ENCODE peak calls at places on chromosomes 7 and 10, in seven cellular contexts. Z is astrocyte of the spinal cord, L is heart right ventricle, D is endothelial cell, H is cardiac fibroblast, E is brain microvascular endothelial cell, M is choroid plexus epithelial cell. V is an unnamed sample.

GRCh38 chr10:3149918-3150317 is 22.7 kb downstream of the PITRM1 start:
- DNase-seq in Z (no peak), L (no peak), D (no peak), H (no peak), E (no peak), M (no peak), V (no peak)

GRCh38 chr7:17298840-17299476 is 506 bp downstream of the AHR start:
- DNase-seq in Z (peak), L (peak), D (peak), H (peak), E (no peak), M (no peak), V (peak)

GRCh38 chr10:56139405-56139804 is 221.7 kb downstream of the ZWINT start:
- DNase-seq in Z (no peak), L (no peak), D (no peak), H (no peak), E (no peak), M (no peak), V (no peak)

GRCh38 chr10:78435484-78436222 is 402.0 kb downstream of the RPS24 start:
- DNase-seq in Z (no peak), L (no peak), D (no peak), H (no peak), E (no peak), M (no peak), V (no peak)

GRCh38 chr10:78537018-78537417 is 503.4 kb downstream of the RPS24 start:
- DNase-seq in Z (no peak), L (no peak), D (no peak), H (no peak), E (no peak), M (no peak), V (no peak)

GRCh38 chr7:157139142-157140117 is 704 bp downstream of the UBE3C start:
- DNase-seq in Z (peak), L (peak), D (peak), H (peak), E (peak), M (peak), V (peak)

GRCh38 chr10:43679509-43679908 is 30.8 kb upstream of the ZNF32 start:
- DNase-seq in Z (no peak), L (peak), D (no peak), H (peak), E (no peak), M (no peak), V (no peak)

GRCh38 chr7:148815612-148816011 is 68.5 kb downstream of the EZH2 start:
- DNase-seq in Z (no peak), L (no peak), D (no peak), H (no peak), E (no peak), M (no peak), V (no peak)

GRCh38 chr10:24209946-24210491 is 1.1 kb downstream of the KIAA1217 start:
- DNase-seq in Z (peak), L (peak), D (no peak), H (peak), E (peak), M (peak), V (peak)

GRCh38 chr7:149846436-149847046 is 8.4 kb downstream of the ZNF862 start:
- DNase-seq in Z (no peak), L (no peak), D (no peak), H (no peak), E (no peak), M (no peak), V (no peak)

GRCh38 chr10:91528080-91528479 is 104.8 kb downstream of the PPP1R3C start:
- DNase-seq in Z (no peak), L (no peak), D (no peak), H (no peak), E (no peak), M (no peak), V (no peak)

GRCh38 chr7:96321041-96321669 is 743 bp downstream of the SLC25A13 start:
- DNase-seq in Z (peak), L (peak), D (peak), H (peak), E (peak), M (peak), V (peak)

GRCh38 chr10:132899751-132900065 is 42.7 kb downstream of the CFAP46 start:
- DNase-seq in Z (no peak), L (no peak), D (no peak), H (no peak), E (no peak), M (no peak), V (no peak)

GRCh38 chr7:69967152-69967591 is 368.9 kb downstream of the AUTS2 start:
- DNase-seq in Z (no peak), L (peak), D (peak), H (peak), E (no peak), M (no peak), V (no peak)

GRCh38 chr7:27661776-27662489 is 750 bp downstream of the HIBADH start:
- DNase-seq in Z (peak), L (no peak), D (no peak), H (peak), E (no peak), M (peak), V (peak)

GRCh38 chr7:142956951-142957623 is 5.1 kb downstream of the KEL start:
- DNase-seq in Z (no peak), L (no peak), D (no peak), H (peak), E (peak), M (no peak), V (peak)

GRCh38 chr7:153943428-153944370 is 108.5 kb upstream of the DPP6 start:
- DNase-seq in Z (no peak), L (no peak), D (no peak), H (no peak), E (no peak), M (no peak), V (no peak)

GRCh38 chr10:103041391-103041790 is 123.3 kb downstream of the CNNM2 start:
- DNase-seq in Z (no peak), L (no peak), D (no peak), H (no peak), E (no peak), M (no peak), V (no peak)

GRCh38 chr7:17090751-17091150 is 207.7 kb upstream of the AHR start:
- DNase-seq in Z (peak), L (no peak), D (no peak), H (peak), E (peak), M (peak), V (no peak)

GRCh38 chr7:140972876-140973829 is 41.6 kb downstream of the MRPS33 start:
- DNase-seq in Z (no peak), L (no peak), D (no peak), H (no peak), E (no peak), M (no peak), V (no peak)

GRCh38 chr7:41708621-41709358 is 5.9 kb upstream of the INHBA start:
- DNase-seq in Z (no peak), L (no peak), D (no peak), H (no peak), E (no peak), M (no peak), V (no peak)

GRCh38 chr10:21329995-21330627 is 195.4 kb downstream of the SKIDA1 start:
- DNase-seq in Z (peak), L (peak), D (no peak), H (peak), E (peak), M (peak), V (peak)

GRCh38 chr7:31101544-31101943 is 49.4 kb downstream of the ADCYAP1R1 start:
- DNase-seq in Z (no peak), L (no peak), D (no peak), H (no peak), E (no peak), M (no peak), V (no peak)

GRCh38 chr10:80320377-80320776 is 30.9 kb upstream of the MAT1A start:
- DNase-seq in Z (no peak), L (no peak), D (no peak), H (no peak), E (no peak), M (no peak), V (no peak)

GRCh38 chr10:80319725-80320290 is 30.4 kb upstream of the MAT1A start:
- DNase-seq in Z (no peak), L (no peak), D (no peak), H (no peak), E (no peak), M (no peak), V (no peak)

GRCh38 chr10:80321183-80321582 is 31.7 kb upstream of the MAT1A start:
- DNase-seq in Z (no peak), L (no peak), D (no peak), H (no peak), E (no peak), M (no peak), V (no peak)

GRCh38 chr10:80318742-80319141 is 29.3 kb upstream of the MAT1A start:
- DNase-seq in Z (no peak), L (no peak), D (no peak), H (no peak), E (no peak), M (no peak), V (no peak)

DNA sequence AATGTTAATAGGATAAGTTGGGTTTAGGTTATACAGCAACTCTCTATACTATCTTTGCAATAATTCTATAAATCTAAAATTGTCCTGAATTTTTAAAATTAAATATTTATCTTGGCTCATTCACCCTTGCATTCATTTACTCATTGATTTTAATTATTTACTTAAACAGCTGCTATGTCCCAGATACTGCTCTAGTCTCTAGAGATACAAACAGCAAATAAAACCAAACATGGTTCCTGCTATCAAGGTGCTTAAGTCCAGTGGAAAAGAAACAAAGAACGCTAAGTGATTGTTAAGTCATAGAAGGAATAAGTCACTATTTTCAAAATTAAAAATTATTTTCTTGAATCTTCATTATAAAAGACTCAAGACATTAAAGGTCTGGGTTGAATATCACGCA is 29.9 kb upstream of the MAT1A start:
- DNase-seq in Z (no peak), L (no peak), D (no peak), H (no peak), E (no peak), M (no peak), V (no peak)
- TF ChIP-seq CTCF in Z (no peak), L (no peak), D (no peak), H (no peak), E (no peak), M (no peak), V (no peak)

GRCh38 chr10:26628395-26628794 is 69.1 kb upstream of the PDSS1 start:
- DNase-seq in Z (no peak), L (no peak), D (no peak), H (no peak), E (no peak), M (no peak), V (no peak)

GRCh38 chr10:26622891-26623290 is 74.6 kb upstream of the PDSS1 start:
- DNase-seq in Z (no peak), L (no peak), D (no peak), H (no peak), E (no peak), M (no peak), V (no peak)

GRCh38 chr10:26626066-26626465 is 71.4 kb upstream of the PDSS1 start:
- DNase-seq in Z (no peak), L (no peak), D (no peak), H (no peak), E (no peak), M (no peak), V (no peak)

GRCh38 chr10:26624017-26624416 is 73.5 kb upstream of the PDSS1 start:
- DNase-seq in Z (no peak), L (no peak), D (no peak), H (no peak), E (no peak), M (no peak), V (no peak)

DNA sequence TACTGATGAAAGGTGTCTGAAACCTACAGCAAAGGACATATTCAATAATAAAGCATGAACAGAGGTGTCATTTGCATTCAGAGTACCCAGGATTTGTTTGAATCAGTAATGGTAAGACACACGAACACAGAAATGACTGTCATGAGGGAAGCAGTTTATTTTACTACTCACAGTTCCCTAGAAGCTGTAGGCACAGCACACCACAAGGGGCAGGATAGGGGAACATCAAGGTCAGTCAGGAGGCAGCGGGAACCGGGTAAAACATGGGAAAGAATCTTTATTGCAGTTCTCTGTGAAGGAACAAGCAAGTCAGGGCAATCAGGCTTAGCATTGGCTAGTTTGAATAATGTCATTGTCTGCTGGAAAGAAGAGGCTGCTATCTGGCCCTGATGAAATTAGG is 70.2 kb upstream of the PDSS1 start:
- DNase-seq in Z (no peak), L (no peak), D (no peak), H (no peak), E (no peak), M (no peak), V (no peak)
- TF ChIP-seq CTCF in Z (no peak), L (peak), D (no peak), H (no peak), E (peak), M (no peak), V (no peak)

GRCh38 chr10:4633776-4634175 is 192.2 kb upstream of the AKR1E2 start:
- DNase-seq in Z (no peak), L (no peak), D (no peak), H (no peak), E (no peak), M (no peak), V (no peak)

GRCh38 chr10:4635883-4636282 is 190.1 kb upstream of the AKR1E2 start:
- DNase-seq in Z (no peak), L (no peak), D (no peak), H (no peak), E (no peak), M (no peak), V (no peak)

GRCh38 chr10:4633186-4633585 is 192.8 kb upstream of the AKR1E2 start:
- DNase-seq in Z (no peak), L (no peak), D (no peak), H (no peak), E (no peak), M (no peak), V (peak)

GRCh38 chr10:4632757-4633156 is 193.2 kb upstream of the AKR1E2 start:
- DNase-seq in Z (no peak), L (no peak), D (no peak), H (no peak), E (no peak), M (no peak), V (no peak)

DNA sequence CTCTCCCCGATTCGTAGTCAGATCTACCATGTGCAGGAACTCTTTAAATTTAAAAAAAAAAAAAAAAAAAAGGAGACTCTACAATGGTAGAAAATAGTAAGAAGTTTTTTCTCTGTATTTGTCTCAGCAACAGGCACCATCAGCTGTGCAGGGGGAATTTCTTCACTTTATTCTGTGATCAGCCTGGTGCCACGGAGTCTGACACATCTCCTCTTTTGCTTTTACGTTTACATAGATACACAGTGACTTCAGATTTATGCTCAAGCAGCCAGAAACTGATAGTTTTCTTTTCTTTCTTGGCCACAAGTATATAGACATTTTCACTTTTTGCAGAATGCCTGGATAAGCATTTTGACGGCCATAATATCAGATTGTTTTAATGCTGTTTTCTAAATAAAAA is 190.6 kb upstream of the AKR1E2 start:
- DNase-seq in Z (no peak), L (no peak), D (no peak), H (no peak), E (no peak), M (no peak), V (no peak)
- TF ChIP-seq CTCF in Z (no peak), L (no peak), D (no peak), H (no peak), E (no peak), M (no peak), V (no peak)

GRCh38 chr7:74479961-74480829 is 26.5 kb downstream of the GTF2IRD1 start:
- DNase-seq in Z (peak), L (peak), D (peak), H (peak), E (peak), M (peak), V (no peak)
- TF ChIP-seq CTCF in Z (no peak), L (no peak), D (no peak), H (no peak), E (no peak), M (no peak), V (no peak)

GRCh38 chr10:75019360-75019759 is 92.1 kb upstream of the SAMD8 start:
- DNase-seq in Z (peak), L (no peak), D (no peak), H (peak), E (no peak), M (peak), V (no peak)
- TF ChIP-seq CTCF in Z (peak), L (peak), D (no peak), H (peak), E (peak), M (peak), V (peak)

DNA sequence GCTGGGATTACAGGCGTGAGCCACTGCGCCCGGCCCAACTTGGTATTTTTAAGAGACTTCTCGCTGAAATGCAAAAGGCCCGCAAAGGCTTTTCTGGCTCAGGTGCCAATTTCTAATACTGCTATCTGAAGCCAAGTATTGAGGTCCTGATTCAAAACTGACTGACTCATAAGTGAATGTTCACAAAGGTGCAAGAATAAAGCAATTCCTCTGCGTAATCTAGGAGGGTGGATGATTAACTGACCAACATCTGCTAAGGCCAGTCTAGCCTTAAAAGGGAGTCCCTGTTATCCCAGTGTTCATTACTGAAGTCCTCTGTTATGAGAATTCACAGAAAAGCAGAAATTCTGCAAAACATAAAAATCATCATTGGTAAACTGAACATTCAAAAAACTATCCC is 111.4 kb downstream of the SRPK2 start:
- DNase-seq in Z (peak), L (no peak), D (no peak), H (no peak), E (no peak), M (peak), V (peak)
- TF ChIP-seq CTCF in Z (no peak), L (no peak), D (no peak), H (no peak), E (no peak), M (no peak), V (no peak)

GRCh38 chr7:43803865-43804264 is 45.4 kb downstream of the BLVRA start:
- DNase-seq in Z (no peak), L (no peak), D (no peak), H (no peak), E (no peak), M (no peak), V (no peak)

GRCh38 chr7:43799605-43800004 is 41.1 kb downstream of the BLVRA start:
- DNase-seq in Z (no peak), L (no peak), D (no peak), H (peak), E (no peak), M (peak), V (no peak)
- TF ChIP-seq CTCF in Z (no peak), L (no peak), D (no peak), H (no peak), E (no peak), M (peak), V (no peak)

DNA sequence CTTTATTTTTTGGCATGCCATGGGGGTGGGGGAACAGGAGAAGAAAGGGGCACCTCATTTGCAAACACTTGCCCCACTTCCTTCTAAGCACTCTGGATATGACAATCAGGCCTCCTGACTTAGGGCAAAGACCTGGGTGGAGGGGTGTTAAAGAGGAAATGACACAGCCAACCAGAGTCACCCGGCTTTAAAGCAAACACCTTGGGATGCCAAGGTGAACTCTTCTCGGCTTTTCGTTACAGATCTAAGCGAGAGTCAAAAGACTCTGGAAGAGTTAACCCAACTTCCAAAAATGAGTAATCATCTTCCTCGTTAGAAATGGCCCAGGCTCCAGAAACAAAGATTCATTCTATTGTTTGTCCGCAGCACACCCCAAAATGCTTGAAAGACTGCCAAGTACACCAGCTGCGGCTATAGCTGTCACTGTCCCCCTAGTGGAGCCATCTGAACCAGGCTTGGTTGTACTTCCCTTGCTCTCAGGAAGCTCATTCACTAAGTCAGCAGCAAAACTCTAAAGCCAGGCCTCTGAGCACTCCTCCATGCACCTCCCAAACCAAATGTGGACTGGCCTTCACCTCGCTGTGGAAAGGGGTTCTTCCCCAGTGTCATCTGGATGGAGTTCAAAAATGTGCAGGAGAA is 24.8 kb downstream of the FAM53B start:
- DNase-seq in Z (peak), L (peak), D (peak), H (peak), E (peak), M (peak), V (peak)
- TF ChIP-seq CTCF in Z (peak), L (peak), D (peak), H (peak), E (peak), M (peak), V (peak)

DNA sequence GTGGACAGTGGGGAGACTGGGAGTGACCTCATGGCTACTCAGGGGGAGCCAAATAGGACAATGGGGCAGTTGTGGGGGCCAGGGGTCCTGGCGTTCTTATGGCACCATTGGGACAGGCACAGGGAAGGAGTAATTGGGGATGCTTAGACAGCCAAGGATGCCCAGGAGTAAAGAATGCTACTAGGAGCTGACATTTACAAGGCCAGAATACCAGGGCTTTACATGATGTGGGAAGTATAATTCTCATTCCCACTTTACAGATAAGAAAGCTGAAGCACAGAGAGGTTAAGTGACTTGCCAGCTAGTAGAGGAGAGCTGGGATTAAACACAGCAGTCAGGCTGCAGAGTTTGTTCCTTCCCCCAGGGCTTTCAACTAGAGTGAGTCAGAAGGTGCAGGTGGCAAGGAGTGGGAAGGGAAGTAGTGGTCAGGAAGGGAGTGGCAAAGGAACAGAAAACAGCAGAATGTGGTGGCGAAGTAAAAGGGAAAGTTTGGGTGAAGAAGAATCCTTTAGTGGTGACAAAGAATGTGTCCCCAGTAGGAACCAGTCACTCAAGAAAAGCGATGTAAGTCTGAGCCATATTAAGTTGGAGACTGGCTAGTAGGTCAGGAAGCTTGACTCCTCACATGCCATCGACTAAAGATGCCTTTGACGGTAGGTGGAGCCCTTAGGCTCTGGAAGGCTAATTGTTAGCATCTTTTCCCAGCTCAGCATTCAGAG is 32.8 kb downstream of the CPVL start:
- DNase-seq in Z (peak), L (no peak), D (peak), H (peak), E (peak), M (peak), V (peak)
- TF ChIP-seq CTCF in Z (peak), L (peak), D (no peak), H (peak), E (peak), M (peak), V (peak)

GRCh38 chr10:123502983-123503382 is 163.2 kb upstream of the GPR26 start:
- DNase-seq in Z (no peak), L (no peak), D (no peak), H (no peak), E (no peak), M (no peak), V (no peak)
- TF ChIP-seq CTCF in Z (no peak), L (no peak), D (no peak), H (no peak), E (no peak), M (no peak), V (no peak)